ENCODE peak calls at places on chromosomes 12 and 14, in five cellular contexts. Q is GM18507, G is activated T-cell treated with anti-CD3 and anti-CD28 coated beads for 1 hour, I is NCI-H2107, W is ecto neural progenitor cell. C is an unnamed sample.

GRCh38 chr12:17954788-17955187 is 135.2 kb downstream of the RERGL start:
- DNase-seq in G (no peak), Q (no peak), W (no peak), I (no peak), C (peak)

GRCh38 chr14:74223016-74223415 is 16.2 kb upstream of the VSX2 start:
- DNase-seq in I (no peak), W (no peak), G (no peak), Q (no peak), C (no peak)

GRCh38 chr12:53736602-53737493 is 9.6 kb upstream of the CALCOCO1 start:
- DNase-seq in I (no peak), W (no peak), G (no peak), Q (no peak), C (no peak)

GRCh38 chr12:6041891-6042290 is 82.6 kb downstream of the VWF start:
- DNase-seq in Q (no peak), W (no peak), I (no peak), G (no peak), C (no peak)

GRCh38 chr14:80862983-80863382 is 78.6 kb downstream of the CEP128 start:
- DNase-seq in G (no peak), W (no peak), Q (no peak), I (no peak), C (no peak)

GRCh38 chr14:51573607-51574006 is 78.1 kb upstream of the FRMD6 start:
- DNase-seq in Q (no peak), I (no peak), G (no peak), W (no peak), C (no peak)

GRCh38 chr12:5232291-5232690 is 188.6 kb downstream of the KCNA5 start:
- DNase-seq in Q (no peak), I (no peak), G (no peak), W (no peak), C (no peak)

GRCh38 chr12:64968989-64969819 is 144.8 kb downstream of the TBC1D30 start:
- DNase-seq in I (no peak), Q (no peak), G (no peak), W (no peak), C (peak)

GRCh38 chr12:130420071-130420470 is 82.4 kb downstream of the PIWIL1 start:
- DNase-seq in Q (no peak), W (no peak), I (no peak), G (no peak), C (no peak)

GRCh38 chr12:15155271-15155670 is 65.9 kb downstream of the RERG start:
- DNase-seq in W (no peak), G (no peak), I (peak), Q (no peak), C (no peak)

GRCh38 chr12:39764944-39765560 is 145.4 kb upstream of the ABCD2 start:
- DNase-seq in Q (no peak), G (no peak), W (no peak), I (no peak), C (peak)

GRCh38 chr12:121925361-121925725 is 7.0 kb downstream of the CFAP251 start:
- DNase-seq in Q (no peak), I (no peak), G (no peak), W (no peak), C (no peak)

GRCh38 chr12:52633383-52633782 is 15.0 kb upstream of the KRT73 start:
- DNase-seq in Q (no peak), W (peak), G (no peak), I (no peak), C (no peak)

GRCh38 chr12:105033851-105034250 is 47.7 kb downstream of the NOPCHAP1 start:
- DNase-seq in I (no peak), G (no peak), W (no peak), Q (no peak), C (no peak)

GRCh38 chr14:55446833-55447232 is 6.4 kb upstream of the TBPL2 start:
- DNase-seq in I (no peak), W (no peak), G (no peak), Q (no peak), C (no peak)

C was measured in T47D.